ENCODE peak calls at places on chromosomes 13 and 19, in ten cellular contexts. C, P, V, F, A, K, T, S, D and N are unnamed samples.
A peak's percentile ranks its signal among the peaks of the same experiment; 100 is the strongest.

GRCh38 chr19:35497406-35497805 is 7.1 kb upstream of the KRTDAP start:
- DNase-seq in D (no peak), P (no peak), C (no peak), V (no peak), S (no peak), K (no peak), A (no peak), T (no peak), F (no peak), N (no peak)

GRCh38 chr19:10270180-10270615 is 722 bp upstream of the ICAM1 start:
- DNase-seq in P (peak; percentile 47), T (no peak), F (no peak), C (peak; percentile 46), K (peak; percentile 80), V (peak; percentile 83), D (peak; percentile 75), A (peak; percentile 52), S (no peak), N (peak; percentile 82)

GRCh38 chr13:50994651-50995050 is 85.1 kb downstream of the RNASEH2B start:
- DNase-seq in A (no peak), F (no peak), T (no peak), P (peak; percentile 52), S (no peak), K (no peak), V (no peak), D (no peak), C (no peak), N (no peak)

GRCh38 chr13:49305824-49306425 is 58.2 kb downstream of the CDADC1 start:
- DNase-seq in V (no peak), C (no peak), P (no peak), F (no peak), D (no peak), T (no peak), S (no peak), A (no peak), K (no peak), N (no peak)

GRCh38 chr13:27970382-27971235 is 1.5 kb upstream of the CDX2 start:
- DNase-seq in K (no peak), A (no peak), V (no peak), T (no peak), P (no peak), F (no peak), C (no peak), S (no peak), D (peak; percentile 10), N (no peak)

GRCh38 chr19:8576273-8576993 is 809 bp downstream of the MYO1F start:
- DNase-seq in T (no peak), D (no peak), P (no peak), C (no peak), A (no peak), F (no peak), S (no peak), V (no peak), K (no peak), N (peak; percentile 36)

GRCh38 chr13:95530178-95530577 is 22.3 kb upstream of the CLDN10 start:
- DNase-seq in C (no peak), V (no peak), F (peak; percentile 51), S (peak; percentile 5), T (peak; percentile 48), D (no peak), P (no peak), A (no peak), K (no peak), N (no peak)

GRCh38 chr13:80305737-80306136 is 35.2 kb downstream of the SPRY2 start:
- DNase-seq in D (no peak), F (no peak), T (no peak), K (no peak), V (no peak), A (no peak), P (no peak), S (no peak), C (no peak), N (no peak)

GRCh38 chr13:74210693-74211393 is 76.6 kb upstream of the KLF12 start:
- DNase-seq in A (peak; percentile 14), S (peak; percentile 98), C (peak; percentile 9), F (peak; percentile 15), D (peak; percentile 68), K (no peak), V (no peak), T (peak; percentile 3), P (no peak), N (no peak)

GRCh38 chr13:50125306-50125555 is 110.0 kb downstream of the KCNRG start:
- DNase-seq in V (no peak), K (no peak), A (no peak), S (no peak), C (no peak), T (no peak), F (no peak), D (no peak), P (no peak), N (no peak)

GRCh38 chr19:55676384-55676783 is 1.4 kb downstream of the EPN1 start:
- DNase-seq in K (no peak), C (no peak), A (peak; percentile 88), D (peak; percentile 90), T (peak; percentile 29), V (no peak), F (no peak), P (no peak), S (peak; percentile 13), N (no peak)

GRCh38 chr13:104085611-104086010 is 1019.4 kb upstream of the SLC10A2 start:
- DNase-seq in V (no peak), S (no peak), P (no peak), F (no peak), K (no peak), T (no peak), D (no peak), C (no peak), A (no peak), N (no peak)

GRCh38 chr19:5086725-5087439 is 118.0 kb downstream of the KDM4B start:
- DNase-seq in V (no peak), K (no peak), P (no peak), A (no peak), D (no peak), F (peak; percentile 30), T (peak; percentile 56), C (no peak), S (no peak), N (no peak)

GRCh38 chr19:39539519-39540332 is at the start of gene EID2:
- DNase-seq in K (peak; percentile 97), S (peak; percentile 93), P (peak; percentile 95), V (peak; percentile 98), D (peak; percentile 97), T (peak; percentile 95), A (peak; percentile 97), F (peak; percentile 99), C (peak; percentile 90), N (peak; percentile 96)
- TF ChIP-seq POLR2A in K (no peak), S (peak; percentile 73), P (peak; percentile 93), V (peak; percentile 87), D (no peak), T (peak; percentile 86), A (peak; percentile 85), F (peak; percentile 98), C (peak; percentile 94), N (peak; percentile 69)

GRCh38 chr13:114161644-114162532 is 17.2 kb upstream of the CFAP97D2 start:
- DNase-seq in K (peak; percentile 52), C (peak; percentile 40), S (peak; percentile 19), D (peak; percentile 59), P (peak; percentile 44), A (peak; percentile 47), V (no peak), T (no peak), F (no peak), N (peak; percentile 84)

GRCh38 chr13:114164681-114165429 is 14.2 kb upstream of the CFAP97D2 start:
- DNase-seq in K (no peak), P (no peak), C (no peak), D (no peak), T (no peak), F (no peak), A (no peak), V (no peak), S (no peak), N (no peak)

GRCh38 chr13:114162533-114162922 is 16.5 kb upstream of the CFAP97D2 start:
- DNase-seq in A (no peak), T (no peak), D (no peak), S (no peak), V (no peak), F (no peak), C (no peak), K (no peak), P (no peak), N (no peak)

GRCh38 chr13:114166381-114167131 is 12.5 kb upstream of the CFAP97D2 start:
- DNase-seq in D (no peak), T (no peak), S (no peak), F (no peak), A (no peak), V (no peak), P (peak; percentile 50), C (no peak), K (peak; percentile 43), N (no peak)

GRCh38 chr13:114164027-114164426 is 15.0 kb upstream of the CFAP97D2 start:
- DNase-seq in K (no peak), C (no peak), V (no peak), T (no peak), P (no peak), F (no peak), D (no peak), A (no peak), S (no peak), N (no peak)
- TF ChIP-seq CTCF in K (no peak), C (no peak), V (no peak), T (no peak), P (no peak), F (no peak), D (no peak), A (no peak), S (no peak), N (no peak)

GRCh38 chr19:1097810-1098176 is 2.6 kb upstream of the POLR2E start:
- DNase-seq in C (no peak), F (peak; percentile 68), A (no peak), T (no peak), D (no peak), P (no peak), K (no peak), S (no peak), V (no peak), N (no peak)

GRCh38 chr19:1093330-1093729 is 1.8 kb downstream of the POLR2E start:
- DNase-seq in F (no peak), C (no peak), S (no peak), A (no peak), T (no peak), D (no peak), P (no peak), K (no peak), V (no peak), N (no peak)

GRCh38 chr19:1093811-1094553 is 1.2 kb downstream of the POLR2E start:
- DNase-seq in K (no peak), P (no peak), A (no peak), C (no peak), T (no peak), D (no peak), F (no peak), V (no peak), S (no peak), N (no peak)

GRCh38 chr19:1094655-1094977 is 559 bp downstream of the POLR2E start:
- DNase-seq in D (no peak), A (no peak), V (no peak), K (no peak), S (no peak), C (no peak), F (no peak), T (no peak), P (no peak), N (no peak)

GRCh38 chr19:1094978-1095701 is at the start of gene POLR2E:
- DNase-seq in A (peak; percentile 99), T (peak; percentile 99), K (peak; percentile 100), S (peak; percentile 98), D (peak; percentile 99), P (peak; percentile 98), F (peak; percentile 97), V (peak; percentile 100), C (peak; percentile 95), N (peak; percentile 99)
- TF ChIP-seq POLR2A in A (no peak), T (peak; percentile 92), K (peak; percentile 35), S (peak; percentile 68), D (no peak), P (peak; percentile 87), F (peak; percentile 83), V (peak; percentile 80), C (peak; percentile 89), N (peak; percentile 90)

GRCh38 chr13:76289558-76289957 is 596.6 kb downstream of the KCTD12 start:
- DNase-seq in F (no peak), A (no peak), C (no peak), P (no peak), S (no peak), T (no peak), D (no peak), V (no peak), K (no peak), N (no peak)
- TF ChIP-seq CTCF in F (no peak), A (no peak), C (no peak), P (no peak), S (no peak), T (no peak), D (no peak), V (no peak), K (no peak), N (no peak)